ENCODE peak calls at places on chromosomes 7 and 10, in five cellular contexts. N is HCT116, M is WTC11, F is GM12878, S is K562. Y is an unnamed sample.

GRCh38 chr10:47025540-47026300 is 114.5 kb downstream of the PTPN20 start:
- DNase-seq in M (no peak), N (no peak), S (no peak), F (no peak), Y (no peak)

GRCh38 chr7:130515315-130516047 is 23.6 kb downstream of the MEST start:
- DNase-seq in F (no peak), S (no peak), N (no peak), M (no peak), Y (no peak)

GRCh38 chr10:125535559-125535958 is 147.4 kb downstream of the TEX36 start:
- DNase-seq in M (no peak), N (no peak), F (no peak), S (no peak), Y (no peak)

GRCh38 chr7:142488842-142489241 is 231.0 kb upstream of the PRSS58 start:
- DNase-seq in N (peak), M (no peak), S (no peak), F (no peak), Y (no peak)

GRCh38 chr7:913736-914520 is 37.6 kb downstream of the GET4 start:
- DNase-seq in S (no peak), F (no peak), N (no peak), M (no peak), Y (no peak)

GRCh38 chr10:132696728-132697567 is 89.0 kb downstream of the NKX6-2 start:
- DNase-seq in M (no peak), F (no peak), S (no peak), N (no peak), Y (no peak)

GRCh38 chr7:69640925-69641594 is 42.8 kb downstream of the AUTS2 start:
- DNase-seq in M (no peak), N (no peak), S (no peak), F (no peak), Y (no peak)

GRCh38 chr7:41817386-41817785 is 114.5 kb upstream of the INHBA start:
- DNase-seq in M (no peak), N (no peak), F (no peak), S (no peak), Y (no peak)

GRCh38 chr7:48033922-48034321 is 1.4 kb upstream of the C7orf57 start:
- DNase-seq in N (no peak), S (no peak), F (no peak), M (no peak), Y (no peak)

GRCh38 chr7:2166625-2167280 is 66.0 kb downstream of the MAD1L1 start:
- DNase-seq in M (no peak), F (no peak), N (no peak), S (no peak), Y (no peak)

GRCh38 chr7:107394301-107394700 is 75.6 kb upstream of the GPR22 start:
- DNase-seq in S (no peak), N (no peak), M (no peak), F (no peak), Y (no peak)

GRCh38 chr10:110812583-110812982 is 59.1 kb upstream of the PDCD4 start:
- DNase-seq in M (no peak), S (no peak), F (no peak), N (no peak), Y (no peak)

GRCh38 chr10:71567006-71567405 is 152.6 kb downstream of the C10orf105 start:
- DNase-seq in M (no peak), N (no peak), F (no peak), S (no peak), Y (no peak)

GRCh38 chr7:18499407-18500197 is 4.1 kb downstream of the HDAC9 start:
- DNase-seq in S (no peak), N (no peak), M (no peak), F (no peak), Y (no peak)

GRCh38 chr10:85679696-85680095 is 686.9 kb downstream of the GRID1 start:
- DNase-seq in S (no peak), F (no peak), N (no peak), M (no peak), Y (no peak)

GRCh38 chr10:44806895-44807294 is 104.2 kb upstream of the TMEM72 start:
- DNase-seq in F (no peak), N (no peak), S (no peak), M (no peak), Y (no peak)

GRCh38 chr7:147308539-147308938 is 1191.9 kb downstream of the CNTNAP2 start:
- DNase-seq in S (no peak), N (no peak), F (no peak), M (no peak), Y (no peak)

GRCh38 chr7:7870590-7870989 is 98.0 kb upstream of the GLCCI1 start:
- DNase-seq in N (no peak), S (no peak), M (no peak), F (no peak), Y (no peak)

GRCh38 chr7:41955475-41956243 is 252.8 kb upstream of the INHBA start:
- DNase-seq in M (peak), S (no peak), N (no peak), F (no peak), Y (peak)

GRCh38 chr7:47902013-47902412 is 46.3 kb downstream of the PKD1L1 start:
- DNase-seq in F (no peak), M (no peak), S (no peak), N (no peak), Y (no peak)

GRCh38 chr10:118543714-118544400 is 51.6 kb downstream of the PRLHR start:
- DNase-seq in F (no peak), S (peak), N (peak), M (peak), Y (peak)

GRCh38 chr10:33258951-33259350 is 75.5 kb downstream of the NRP1 start:
- DNase-seq in S (no peak), N (no peak), F (no peak), M (no peak), Y (no peak)

GRCh38 chr7:127900735-127901685 is 130.2 kb downstream of the LRRC4 start:
- DNase-seq in F (peak), S (no peak), N (no peak), M (no peak), Y (no peak)

GRCh38 chr7:11988186-11988585 is 156.2 kb upstream of the THSD7A start:
- DNase-seq in M (no peak), F (no peak), N (no peak), S (no peak), Y (no peak)

GRCh38 chr7:44884553-44885393 is 557 bp downstream of the PURB start:
- DNase-seq in M (peak), N (no peak), F (no peak), S (peak), Y (peak)

GRCh38 chr7:73852500-73852899 is 8.5 kb upstream of the TMEM270 start:
- DNase-seq in F (no peak), M (no peak), N (no peak), S (no peak), Y (no peak)

GRCh38 chr10:24850726-24851300 is 101.6 kb downstream of the PRTFDC1 start:
- DNase-seq in F (no peak), N (no peak), M (no peak), S (no peak), Y (no peak)

GRCh38 chr7:154509192-154509591 is 457.0 kb downstream of the DPP6 start:
- DNase-seq in M (no peak), N (no peak), S (no peak), F (no peak), Y (no peak)

GRCh38 chr10:129719889-129720590 is 244.0 kb downstream of the EBF3 start:
- DNase-seq in F (no peak), M (no peak), S (no peak), N (no peak), Y (no peak)

GRCh38 chr7:111803015-111803758 is 240.9 kb upstream of the IMMP2L start:
- DNase-seq in F (no peak), S (no peak), N (no peak), M (no peak), Y (no peak)

GRCh38 chr10:128485701-128486235 is 359.5 kb upstream of the MKI67 start:
- DNase-seq in M (no peak), N (no peak), F (no peak), S (no peak), Y (no peak)

GRCh38 chr7:131109011-131109756 is 218.5 kb upstream of the MKLN1 start:
- DNase-seq in F (no peak), M (no peak), S (peak), N (no peak), Y (no peak)

GRCh38 chr7:157412021-157412443 is 75.2 kb downstream of the DNAJB6 start:
- DNase-seq in N (no peak), F (no peak), M (no peak), S (no peak), Y (no peak)

GRCh38 chr10:103284170-103284569 is 7.2 kb downstream of the INA start:
- DNase-seq in S (no peak), F (no peak), N (no peak), M (no peak), Y (no peak)

DNA sequence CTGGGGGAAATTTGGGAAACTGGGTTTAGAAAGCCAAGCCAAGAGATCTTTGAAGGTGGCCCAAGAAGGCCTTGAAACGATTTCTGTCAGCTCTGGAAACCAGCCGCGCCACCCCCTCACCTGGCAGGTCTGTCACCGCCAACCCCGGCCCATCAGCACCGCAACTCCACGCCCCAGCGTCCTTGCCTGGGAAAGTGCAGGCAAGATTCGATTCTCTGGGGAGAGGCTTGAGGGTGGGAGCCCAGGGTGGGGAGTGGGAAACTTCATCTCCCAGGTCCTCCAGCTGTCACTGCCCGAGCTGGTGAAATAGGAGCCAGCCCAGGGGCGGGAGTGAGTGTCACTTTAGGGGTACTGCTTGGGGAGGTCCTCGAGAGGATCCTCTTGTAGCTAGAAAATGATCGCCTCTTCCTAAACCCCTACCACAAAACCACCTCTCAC is 2.2 kb downstream of the ZNF467 start:
- DNase-seq in S (no peak), M (no peak), F (no peak), N (no peak), Y (no peak)
- TF ChIP-seq SP1 in S (no peak), M (no peak), F (no peak), N (no peak), Y (no peak)

DNA sequence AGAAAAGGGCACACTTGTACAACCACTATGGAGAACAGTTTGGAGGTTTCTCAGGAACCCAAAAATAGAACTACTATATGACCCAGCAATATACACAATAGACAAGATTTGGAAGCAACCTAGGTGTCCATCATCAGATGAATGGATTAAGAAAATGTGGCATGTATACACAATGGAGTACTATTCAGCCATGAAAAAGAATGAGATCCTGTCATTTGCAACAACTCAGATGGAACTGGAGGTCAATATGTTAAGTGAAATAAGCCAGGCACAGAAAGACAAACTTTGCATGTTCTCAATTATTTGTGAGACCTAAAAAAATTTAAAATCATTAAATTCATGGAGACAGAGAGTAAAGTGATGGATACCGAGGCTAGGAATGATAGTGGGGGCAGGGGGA is 118.8 kb downstream of the ZNF467 start:
- DNase-seq in M (no peak), S (no peak), N (no peak), F (no peak), Y (no peak)
- TF ChIP-seq SP1 in M (no peak), S (no peak), N (no peak), F (no peak), Y (no peak)

GRCh38 chr7:9097565-9098060 is 664.2 kb downstream of the NXPH1 start:
- DNase-seq in F (no peak), N (no peak), M (no peak), S (no peak), Y (no peak)
- TF ChIP-seq SP1 in F (no peak), N (no peak), M (no peak), S (no peak), Y (no peak)

DNA sequence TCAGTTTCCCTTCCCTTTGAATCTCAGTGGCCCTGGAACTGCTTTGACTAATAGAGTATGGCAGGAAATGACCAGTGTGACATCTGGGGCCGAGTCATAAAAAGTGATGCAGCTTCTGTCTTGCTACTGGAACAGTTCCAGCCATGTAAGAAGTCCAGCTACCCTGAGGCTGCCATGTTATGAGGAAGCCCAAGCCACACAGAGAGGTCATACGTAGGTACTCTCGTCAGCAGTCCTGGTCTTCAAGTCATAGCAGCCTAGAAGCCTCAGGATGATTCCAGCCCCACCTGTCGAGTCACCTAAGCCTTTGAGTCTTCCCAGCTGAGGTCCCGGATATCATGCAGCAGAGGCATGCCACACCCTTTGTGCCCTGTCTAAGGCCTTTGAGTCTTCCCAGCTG is 92.2 kb downstream of the PPP1R3C start:
- DNase-seq in N (peak), S (no peak), M (no peak), F (no peak), Y (no peak)
- TF ChIP-seq SP1 in N (no peak), S (no peak), M (no peak), F (no peak), Y (no peak)

GRCh38 chr10:113382691-113383090 is 170.2 kb upstream of the HABP2 start:
- DNase-seq in N (no peak), S (no peak), M (no peak), F (no peak), Y (no peak)
- TF ChIP-seq SP1 in N (no peak), S (no peak), M (no peak), F (no peak), Y (no peak)

DNA sequence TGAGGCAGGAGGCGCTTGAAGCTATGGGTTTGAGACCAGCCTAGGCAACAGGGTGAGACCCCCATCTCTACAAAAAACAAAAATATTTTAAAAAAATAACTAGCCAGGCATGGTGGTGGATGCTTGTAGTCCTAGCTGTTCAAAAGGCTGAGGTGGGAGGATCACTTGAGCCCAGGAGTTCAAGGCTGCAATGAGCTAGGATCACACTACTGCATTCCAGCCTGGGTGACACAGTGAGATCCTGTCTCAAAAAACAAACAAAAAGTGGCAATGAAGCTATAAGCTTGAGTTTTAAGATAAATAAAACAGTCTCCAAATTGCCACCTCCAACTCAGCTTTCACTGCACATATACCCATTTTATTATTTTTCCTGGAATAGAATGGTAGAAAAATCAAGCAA is 281.3 kb downstream of the IPMK start:
- DNase-seq in N (no peak), S (no peak), F (no peak), M (no peak), Y (no peak)
- TF ChIP-seq SP1 in N (no peak), S (no peak), F (no peak), M (no peak), Y (no peak)